ENCODE peak calls at places on chromosomes 16 and 17, in six cellular contexts. K, L, V, J, I and R are unnamed samples. For H3K4me1 and H3K27me3, the result is how much of the 10 kb centered on the place peaks cover.

GRCh38 chr16:48014349-48015135 is 141.3 kb downstream of the ABCC12 start:
- DNase-seq in L (peak), J (no peak), K (no peak), V (peak), I (no peak), R (no peak)

GRCh38 chr17:17346428-17347233 is 43.5 kb downstream of the NT5M start:
- DNase-seq in K (no peak), L (peak), V (no peak), I (no peak), J (no peak), R (no peak)

GRCh38 chr17:74040291-74040690 is 163.2 kb upstream of the RPL38 start:
- DNase-seq in V (no peak), K (no peak), I (no peak), L (no peak), J (no peak), R (no peak)

GRCh38 chr17:82429824-82430223 is 11.4 kb upstream of the OGFOD3 start:
- DNase-seq in I (no peak), J (no peak), V (no peak), K (no peak), L (no peak), R (no peak)

GRCh38 chr16:64900517-64900916 is 221.3 kb downstream of the CDH11 start:
- DNase-seq in L (no peak), J (no peak), V (no peak), I (no peak), K (no peak), R (no peak)

GRCh38 chr17:7852919-7853692 is 1.8 kb upstream of the TMEM88 start:
- DNase-seq in J (no peak), L (peak), K (no peak), I (no peak), V (no peak), R (no peak)

GRCh38 chr16:80526418-80527061 is 14.3 kb upstream of the DYNLRB2 start:
- DNase-seq in J (peak), K (peak), V (peak), I (peak), L (peak), R (peak)

GRCh38 chr17:18033442-18034099 is 5.4 kb downstream of the ATPAF2 start:
- DNase-seq in L (peak), V (peak), I (no peak), K (peak), J (peak), R (peak)

GRCh38 chr16:25838724-25839186 is 147.0 kb downstream of the HS3ST4 start:
- DNase-seq in I (no peak), J (peak), V (peak), K (peak), L (peak), R (peak)

GRCh38 chr16:19883296-19883951 is 1.2 kb downstream of the GPRC5B start:
- DNase-seq in L (peak), V (peak), J (peak), K (peak), I (peak), R (peak)

GRCh38 chr16:68993885-68994284 is 111.6 kb upstream of the HAS3 start:
- DNase-seq in V (peak), L (no peak), I (no peak), K (no peak), J (no peak), R (peak)

GRCh38 chr17:48522031-48522593 is 8.7 kb downstream of the HOXB1 start:
- DNase-seq in V (no peak), J (no peak), K (no peak), L (peak), I (no peak), R (no peak)

GRCh38 chr17:75048396-75048933 is 1.4 kb downstream of the KCTD2 start:
- DNase-seq in I (no peak), V (no peak), J (peak), K (no peak), L (no peak), R (peak)

GRCh38 chr17:29677139-29677834 is 54.6 kb upstream of the CORO6 start:
- DNase-seq in I (peak), V (no peak), J (peak), K (no peak), L (no peak), R (no peak)

GRCh38 chr16:7140899-7141298 is 191.7 kb upstream of the RBFOX1 start:
- DNase-seq in I (no peak), J (no peak), K (no peak), V (no peak), L (no peak), R (no peak)

GRCh38 chr16:50023626-50024025 is 1.4 kb upstream of the CNEP1R1 start:
- DNase-seq in J (no peak), V (no peak), K (no peak), I (no peak), L (no peak), R (no peak)

GRCh38 chr17:20010099-20010863 is 1.1 kb downstream of the SPECC1 start:
- DNase-seq in I (no peak), L (peak), J (peak), V (peak), K (no peak), R (peak)

GRCh38 chr17:63519972-63520882 is 2.9 kb upstream of the KCNH6 start:
- DNase-seq in K (no peak), L (no peak), I (no peak), J (no peak), V (no peak), R (peak)

GRCh38 chr17:9244066-9245052 is 223.0 kb downstream of the NTN1 start:
- DNase-seq in J (no peak), K (no peak), I (peak), V (no peak), L (no peak), R (no peak)

GRCh38 chr17:9728564-9728963 is 62.8 kb downstream of the DHRS7C start:
- DNase-seq in I (no peak), J (no peak), V (no peak), K (no peak), L (no peak), R (no peak)

GRCh38 chr16:50015631-50016030 is 9.4 kb upstream of the CNEP1R1 start:
- DNase-seq in I (no peak), K (no peak), L (no peak), V (no peak), J (no peak), R (no peak)

GRCh38 chr17:73262676-73263642 is 1.3 kb upstream of the CPSF4L start:
- DNase-seq in I (no peak), V (no peak), J (no peak), K (no peak), L (no peak), R (peak)

GRCh38 chr17:75843577-75844529 is at the start of gene UNC13D:
- DNase-seq in V (no peak), J (no peak), I (no peak), K (peak), L (peak), R (peak)

GRCh38 chr16:69199382-69199781 is 12.4 kb downstream of the SNTB2 start:
- DNase-seq in K (no peak), V (no peak), J (no peak), I (peak), L (no peak), R (no peak)

GRCh38 chr17:2034806-2035548 is 5.0 kb downstream of the DPH1 start:
- DNase-seq in L (no peak), K (no peak), I (no peak), J (no peak), V (peak), R (no peak)

GRCh38 chr17:19510903-19511302 is 22.8 kb upstream of the SLC47A1 start:
- DNase-seq in I (no peak), J (no peak), L (no peak), K (no peak), V (no peak), R (no peak)

GRCh38 chr16:35207059-35207999 is 1747.9 kb downstream of the TP53TG3F start:
- DNase-seq in L (no peak), V (no peak), K (no peak), I (no peak), J (peak), R (no peak)

GRCh38 chr16:84368327-84368996 is at the start of gene ATP2C2:
- DNase-seq in L (peak), K (no peak), V (no peak), J (no peak), I (no peak), R (peak)

GRCh38 chr16:87132361-87133014 is 184.7 kb downstream of the C16orf95 start:
- DNase-seq in K (no peak), J (no peak), I (no peak), V (no peak), L (no peak), R (no peak)

GRCh38 chr16:52193441-52193840 is 353.5 kb downstream of the TOX3 start:
- DNase-seq in J (no peak), I (no peak), L (no peak), V (no peak), K (no peak), R (peak)

GRCh38 chr16:2664522-2665096 is 17.7 kb upstream of the KCTD5 start:
- DNase-seq in L (no peak), J (no peak), I (no peak), V (peak), K (no peak), R (peak)

GRCh38 chr16:10728488-10728887 is 15.2 kb upstream of the NUBP1 start:
- DNase-seq in V (no peak), I (no peak), K (no peak), L (no peak), J (no peak), R (no peak)
- H3K27ac ChIP-seq in V (no peak), I (no peak), K (no peak), L (no peak), J (no peak), R (no peak)

DNA sequence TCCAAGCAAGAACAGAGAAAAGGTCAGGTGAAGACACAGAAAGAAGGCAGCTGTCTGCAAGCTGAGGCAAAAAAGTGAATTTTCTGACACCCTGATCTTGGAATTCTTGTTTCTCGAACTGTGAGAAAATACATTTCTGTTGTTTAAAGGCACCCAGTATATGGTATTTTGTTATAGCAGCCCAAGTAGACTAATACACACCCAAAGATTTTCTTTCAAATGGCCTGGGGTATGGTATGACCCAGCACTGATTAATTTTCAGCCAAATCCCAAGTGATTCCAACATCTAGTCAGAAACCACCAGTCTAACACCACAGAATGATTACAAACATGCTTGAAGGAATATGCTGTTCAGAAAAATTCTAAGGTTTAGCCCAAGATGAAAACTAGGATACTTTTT is 36.8 kb downstream of the TRIM37 start:
- DNase-seq in I (no peak), L (no peak), V (no peak), J (no peak), K (no peak), R (no peak)
- H3K4me1 ChIP-seq in I (under half), L (under half), V (under half), J (under half), K (under half), R (under half)

DNA sequence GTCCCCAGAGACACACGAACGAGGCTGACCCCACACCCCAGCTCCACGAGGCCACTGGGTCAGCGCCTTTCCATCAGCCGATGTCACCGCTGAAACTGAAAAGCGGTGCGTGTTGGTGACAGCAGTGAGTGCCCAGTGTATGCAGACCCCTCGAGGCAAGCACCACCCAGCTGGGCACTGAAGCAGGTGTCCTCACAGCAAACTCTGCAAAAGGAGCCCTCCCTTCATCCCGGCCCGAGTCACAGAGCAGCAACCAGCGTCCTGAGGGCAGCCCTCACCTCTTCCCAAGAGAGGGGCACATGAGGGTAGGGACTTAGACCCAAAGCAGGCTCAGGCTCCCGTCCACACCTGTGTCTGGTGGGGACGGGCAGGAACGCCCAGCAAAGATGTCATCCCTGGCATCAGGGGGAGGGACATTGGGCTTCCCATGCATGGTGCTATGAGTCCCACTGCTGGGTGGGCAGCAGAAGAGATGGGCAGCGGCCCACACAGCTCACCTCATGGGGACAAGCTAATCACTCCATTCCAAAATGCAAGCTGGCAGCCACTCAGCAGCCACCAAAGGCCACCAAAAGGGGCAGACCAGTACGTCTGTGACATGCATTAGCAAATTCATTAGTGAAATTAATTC is 49.2 kb downstream of the RBFOX3 start:
- DNase-seq in J (no peak), I (no peak), K (no peak), L (no peak), V (no peak), R (no peak)
- H3K27me3 ChIP-seq in J (half or more), I (half or more), K (under half), L (under half), V (half or more), R (under half)

DNA sequence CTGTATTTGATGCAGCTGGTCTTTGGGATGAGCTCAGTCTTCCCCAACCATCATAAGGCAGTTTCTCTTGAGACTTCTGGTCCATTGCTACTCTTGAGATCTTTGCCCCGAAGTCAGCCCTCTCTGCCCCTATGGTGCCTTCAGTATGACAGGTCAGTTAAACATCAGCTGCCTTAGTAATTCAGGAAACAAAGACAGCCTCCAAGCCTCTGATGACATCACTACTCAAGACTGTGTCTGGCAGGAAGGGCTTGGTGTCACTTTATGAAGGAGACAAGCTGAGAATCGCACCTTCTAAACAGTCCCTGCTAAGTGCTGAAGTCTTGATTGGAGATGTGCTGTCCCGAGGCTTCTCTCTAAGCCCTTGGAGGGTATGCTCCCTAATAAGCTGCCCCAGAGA is 104.9 kb upstream of the TBX2 start:
- DNase-seq in L (no peak), J (no peak), K (no peak), V (peak), I (no peak), R (no peak)
- H3K27ac ChIP-seq in L (no peak), J (no peak), K (no peak), V (no peak), I (no peak), R (no peak)

GRCh38 chr17:78940241-78940640 is 15.1 kb upstream of the TIMP2 start:
- DNase-seq in V (no peak), J (no peak), K (no peak), L (no peak), I (no peak), R (no peak)

GRCh38 chr17:78935419-78936323 is 10.5 kb upstream of the TIMP2 start:
- DNase-seq in I (peak), J (no peak), L (peak), V (peak), K (no peak), R (no peak)

GRCh38 chr17:78937561-78937960 is 12.4 kb upstream of the TIMP2 start:
- DNase-seq in I (no peak), L (no peak), J (no peak), V (no peak), K (no peak), R (no peak)

GRCh38 chr17:78940708-78941107 is 15.5 kb upstream of the TIMP2 start:
- DNase-seq in V (no peak), K (no peak), L (peak), I (no peak), J (no peak), R (no peak)

DNA sequence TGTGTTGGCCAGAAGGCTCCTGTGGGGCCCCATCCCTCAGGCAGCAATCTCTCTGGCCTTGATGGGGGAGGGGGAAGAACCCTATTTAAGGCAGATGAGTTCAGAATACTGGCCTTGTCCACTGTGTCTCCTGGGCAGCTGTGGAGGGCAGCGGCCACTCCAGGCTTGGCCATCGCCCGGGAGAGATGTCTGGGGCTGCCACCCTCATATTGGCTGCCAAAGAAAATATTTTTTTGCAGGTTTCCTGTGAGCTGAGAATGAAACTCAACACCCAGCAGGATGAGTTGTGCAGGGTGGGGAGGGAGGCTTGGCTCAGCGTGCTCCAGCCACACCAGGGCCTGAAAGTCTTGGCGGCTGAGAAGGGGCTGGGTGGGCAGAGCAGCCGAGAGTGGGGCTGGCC is 14.4 kb upstream of the TIMP2 start:
- DNase-seq in L (no peak), I (no peak), V (no peak), J (no peak), K (no peak), R (no peak)
- H3K4me1 ChIP-seq in L (under half), I (under half), V (under half), J (under half), K (under half), R (under half)

GRCh38 chr16:764848-765487 is 4.4 kb downstream of the MSLN start:
- DNase-seq in I (no peak), V (no peak), L (no peak), K (no peak), J (no peak), R (no peak)

GRCh38 chr16:765488-765865 is 4.9 kb downstream of the MSLN start:
- DNase-seq in K (no peak), V (no peak), J (no peak), L (no peak), I (no peak), R (no peak)

GRCh38 chr16:762595-763268 is 2.2 kb downstream of the MSLN start:
- DNase-seq in J (no peak), I (no peak), V (no peak), L (no peak), K (no peak), R (no peak)

GRCh38 chr16:763386-763785 is 2.9 kb downstream of the MSLN start:
- DNase-seq in I (no peak), J (no peak), L (no peak), V (no peak), K (no peak), R (no peak)

DNA sequence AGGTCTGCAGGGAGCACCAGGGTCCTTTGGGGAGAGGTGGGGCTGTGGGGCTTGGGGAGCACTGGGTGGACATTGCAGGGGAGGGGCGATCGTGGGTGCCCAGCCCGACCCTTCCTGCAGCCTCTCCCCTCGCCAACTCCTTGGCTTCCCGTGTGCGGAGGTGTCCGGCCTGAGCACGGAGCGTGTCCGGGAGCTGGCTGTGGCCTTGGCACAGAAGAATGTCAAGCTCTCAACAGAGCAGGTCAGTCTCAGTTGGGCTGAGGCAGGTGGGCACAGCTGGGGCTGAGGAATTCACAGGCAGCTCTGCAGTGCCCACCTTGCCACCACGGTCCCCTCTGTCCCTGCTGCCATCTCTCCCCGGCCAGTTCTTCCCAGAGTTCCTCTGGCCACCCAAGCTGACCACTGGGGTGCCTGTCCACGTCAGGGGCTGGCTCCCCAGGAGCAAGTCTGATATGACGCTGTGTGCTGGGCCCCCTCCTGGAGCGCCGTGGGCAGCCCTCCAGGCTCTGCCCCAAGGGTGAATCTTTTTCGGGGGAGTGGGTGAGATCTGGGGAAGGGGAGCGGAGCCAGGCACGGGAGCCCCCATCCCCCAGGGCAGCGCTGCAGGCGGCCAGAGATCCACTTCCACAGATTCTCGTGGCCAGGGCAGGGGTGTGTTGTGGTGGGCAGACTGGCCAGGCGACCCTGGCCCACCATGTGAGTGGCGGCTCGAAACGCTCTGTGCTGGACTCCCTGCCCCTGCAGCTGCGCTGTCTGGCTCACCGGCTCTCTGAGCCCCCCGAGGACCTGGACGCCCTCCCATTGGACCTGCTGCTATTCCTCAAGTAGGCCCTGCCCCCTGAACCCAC is 3.6 kb downstream of the MSLN start:
- DNase-seq in K (no peak), I (no peak), V (no peak), L (no peak), J (no peak), R (no peak)
- H3K27me3 ChIP-seq in K (under half), I (half or more), V (under half), L (under half), J (under half), R (under half)